ENCODE peak calls at places on chromosome 7, in four cellular contexts. One of them, this sample, is unnamed.

GRCh38 chr7:17408245-17408903 is 109.9 kb downstream of the AHR start:
- DNase-seq in activated CD8-positive, alpha-beta T cell treated with anti-CD3 and anti-CD28 coated beads, Interleukin-2, amount 10 ng/mL, durations not matched to agents 7 days and 5 days: no peak
- DNase-seq in ELR: peak
- DNase-seq in IMR-90: peak
- DNase-seq in this sample: no peak

GRCh38 chr7:6181136-6181535 is 91.3 kb downstream of the CYTH3 start:
- DNase-seq in activated CD8-positive, alpha-beta T cell treated with anti-CD3 and anti-CD28 coated beads, Interleukin-2, amount 10 ng/mL, durations not matched to agents 7 days and 5 days: no peak
- DNase-seq in ELR: no peak
- DNase-seq in IMR-90: no peak
- DNase-seq in this sample: no peak

GRCh38 chr7:79434867-79435266 is 18.6 kb downstream of the MAGI2 start:
- DNase-seq in activated CD8-positive, alpha-beta T cell treated with anti-CD3 and anti-CD28 coated beads, Interleukin-2, amount 10 ng/mL, durations not matched to agents 7 days and 5 days: no peak
- DNase-seq in ELR: no peak
- DNase-seq in IMR-90: no peak
- DNase-seq in this sample: no peak

GRCh38 chr7:14855033-14855794 is 47.3 kb downstream of the DGKB start:
- DNase-seq in activated CD8-positive, alpha-beta T cell treated with anti-CD3 and anti-CD28 coated beads, Interleukin-2, amount 10 ng/mL, durations not matched to agents 7 days and 5 days: no peak
- DNase-seq in ELR: no peak
- DNase-seq in IMR-90: no peak
- DNase-seq in this sample: no peak

GRCh38 chr7:45687721-45688120 is 113.6 kb downstream of the ADCY1 start:
- DNase-seq in activated CD8-positive, alpha-beta T cell treated with anti-CD3 and anti-CD28 coated beads, Interleukin-2, amount 10 ng/mL, durations not matched to agents 7 days and 5 days: no peak
- DNase-seq in ELR: no peak
- DNase-seq in IMR-90: no peak
- DNase-seq in this sample: no peak

GRCh38 chr7:140229591-140230516 is 53.1 kb upstream of the KDM7A start:
- DNase-seq in activated CD8-positive, alpha-beta T cell treated with anti-CD3 and anti-CD28 coated beads, Interleukin-2, amount 10 ng/mL, durations not matched to agents 7 days and 5 days: peak
- DNase-seq in ELR: no peak
- DNase-seq in IMR-90: no peak
- DNase-seq in this sample: peak

GRCh38 chr7:72408966-72409637 is 3.0 kb downstream of the CALN1 start:
- DNase-seq in activated CD8-positive, alpha-beta T cell treated with anti-CD3 and anti-CD28 coated beads, Interleukin-2, amount 10 ng/mL, durations not matched to agents 7 days and 5 days: no peak
- DNase-seq in ELR: no peak
- DNase-seq in IMR-90: no peak
- DNase-seq in this sample: no peak

GRCh38 chr7:94874036-94874745 is 33.2 kb upstream of the PPP1R9A start:
- DNase-seq in activated CD8-positive, alpha-beta T cell treated with anti-CD3 and anti-CD28 coated beads, Interleukin-2, amount 10 ng/mL, durations not matched to agents 7 days and 5 days: no peak
- DNase-seq in ELR: no peak
- DNase-seq in IMR-90: no peak
- DNase-seq in this sample: no peak

GRCh38 chr7:96305915-96306314 is 16.0 kb downstream of the SLC25A13 start:
- DNase-seq in activated CD8-positive, alpha-beta T cell treated with anti-CD3 and anti-CD28 coated beads, Interleukin-2, amount 10 ng/mL, durations not matched to agents 7 days and 5 days: no peak
- DNase-seq in ELR: no peak
- DNase-seq in IMR-90: no peak
- DNase-seq in this sample: no peak

GRCh38 chr7:103075337-103075918 is 488 bp downstream of the ARMC10 start:
- DNase-seq in activated CD8-positive, alpha-beta T cell treated with anti-CD3 and anti-CD28 coated beads, Interleukin-2, amount 10 ng/mL, durations not matched to agents 7 days and 5 days: peak
- DNase-seq in ELR: peak
- DNase-seq in IMR-90: peak
- DNase-seq in this sample: peak

GRCh38 chr7:131154380-131154779 is 173.3 kb upstream of the MKLN1 start:
- DNase-seq in activated CD8-positive, alpha-beta T cell treated with anti-CD3 and anti-CD28 coated beads, Interleukin-2, amount 10 ng/mL, durations not matched to agents 7 days and 5 days: no peak
- DNase-seq in ELR: no peak
- DNase-seq in IMR-90: no peak
- DNase-seq in this sample: no peak

GRCh38 chr7:81929386-81929785 is 159.5 kb upstream of the HGF start:
- DNase-seq in activated CD8-positive, alpha-beta T cell treated with anti-CD3 and anti-CD28 coated beads, Interleukin-2, amount 10 ng/mL, durations not matched to agents 7 days and 5 days: no peak
- DNase-seq in ELR: peak
- DNase-seq in IMR-90: peak
- DNase-seq in this sample: no peak

GRCh38 chr7:46386428-46387399 is 465.6 kb upstream of the IGFBP3 start:
- DNase-seq in activated CD8-positive, alpha-beta T cell treated with anti-CD3 and anti-CD28 coated beads, Interleukin-2, amount 10 ng/mL, durations not matched to agents 7 days and 5 days: no peak
- DNase-seq in ELR: peak
- DNase-seq in IMR-90: peak
- DNase-seq in this sample: no peak

GRCh38 chr7:105336009-105336408 is 52.7 kb downstream of the SRPK2 start:
- DNase-seq in activated CD8-positive, alpha-beta T cell treated with anti-CD3 and anti-CD28 coated beads, Interleukin-2, amount 10 ng/mL, durations not matched to agents 7 days and 5 days: no peak
- DNase-seq in ELR: peak
- DNase-seq in IMR-90: peak
- DNase-seq in this sample: peak

This sample was measured in CD4-positive, CD25-positive, alpha-beta regulatory T cell.